ENCODE peak calls at places on chromosomes 6 and 20, in nine cellular contexts. P is GM20000; A is HuH-7; K is stimulated activated CD4-positive, alpha-beta T cell treated with anti-CD3 and anti-CD28 coated beads, Interleukin-4, amount 100 ng/mL, for 48 hours; E is stimulated activated CD8-positive, alpha-beta memory T cell treated with anti-CD3 and anti-CD28 coated beads, Interleukin-4, amount 100 ng/mL, for 1 hour; B is NT2/D1; S is RWPE1; F is BE2C; W is endodermal cell. G is an unnamed sample.

GRCh38 chr6:1832844-1833787 is 223.4 kb downstream of the FOXC1 start:
- DNase-seq in P (no peak), A (no peak), K (no peak), E (no peak), B (no peak), S (no peak), F (peak), W (no peak), G (no peak)

GRCh38 chr20:1242530-1242929 is 16.7 kb downstream of the RAD21L1 start:
- DNase-seq in P (no peak), A (no peak), K (no peak), E (no peak), B (no peak), S (no peak), F (no peak), W (no peak), G (no peak)

GRCh38 chr6:159594750-159595117 is 98.3 kb downstream of the SOD2 start:
- DNase-seq in P (no peak), A (no peak), K (no peak), E (no peak), B (no peak), S (peak), F (no peak), W (no peak), G (no peak)

GRCh38 chr6:43147691-43148477 is 23.2 kb upstream of the SRF start:
- DNase-seq in P (no peak), A (no peak), K (no peak), E (no peak), B (no peak), S (no peak), F (no peak), W (no peak), G (no peak)

GRCh38 chr6:25714765-25715164 is 39.8 kb upstream of the SLC17A4 start:
- DNase-seq in P (no peak), A (no peak), K (no peak), E (no peak), B (no peak), S (no peak), F (no peak), W (no peak), G (no peak)

GRCh38 chr6:26097268-26097875 is 10.1 kb downstream of the HFE start:
- DNase-seq in P (peak), A (peak), K (peak), E (peak), B (peak), S (peak), F (peak), W (peak), G (peak)

GRCh38 chr6:141848029-141848890 is 284.5 kb upstream of the GJE1 start:
- DNase-seq in P (no peak), A (no peak), K (no peak), E (no peak), B (no peak), S (no peak), F (no peak), W (no peak), G (no peak)

GRCh38 chr20:34949120-34949519 is 6.5 kb downstream of the GSS start:
- DNase-seq in P (no peak), A (no peak), K (no peak), E (no peak), B (no peak), S (no peak), F (no peak), W (no peak), G (no peak)

GRCh38 chr6:45704056-45704790 is 311.4 kb downstream of the CLIC5 start:
- DNase-seq in P (no peak), A (no peak), K (no peak), E (no peak), B (no peak), S (no peak), F (no peak), W (no peak), G (no peak)

GRCh38 chr20:37384683-37385174 is 38.8 kb downstream of the SRC start:
- DNase-seq in P (peak), A (peak), K (peak), E (peak), B (no peak), S (peak), F (peak), W (peak), G (peak)

GRCh38 chr6:70371454-70372105 is 41.7 kb upstream of the FAM135A start:
- DNase-seq in P (peak), A (peak), K (no peak), E (no peak), B (no peak), S (peak), F (no peak), W (no peak), G (peak)

GRCh38 chr6:107800564-107801164 is 23.4 kb downstream of the SCML4 start:
- DNase-seq in P (peak), A (peak), K (no peak), E (no peak), B (no peak), S (peak), F (no peak), W (peak), G (no peak)

GRCh38 chr20:51560550-51561307 is 18.2 kb upstream of the NFATC2 start:
- DNase-seq in P (no peak), A (no peak), K (no peak), E (no peak), B (no peak), S (no peak), F (no peak), W (no peak), G (no peak)

GRCh38 chr6:70842541-70842940 is 114.3 kb downstream of the B3GAT2 start:
- DNase-seq in P (no peak), A (no peak), K (no peak), E (no peak), B (no peak), S (no peak), F (no peak), W (no peak), G (no peak)

GRCh38 chr6:9131616-9132015 is 696.3 kb upstream of the SLC35B3 start:
- DNase-seq in P (no peak), A (no peak), K (no peak), E (no peak), B (no peak), S (no peak), F (no peak), W (no peak), G (peak)

GRCh38 chr20:41340327-41341055 is at the start of gene LPIN3:
- DNase-seq in P (peak), A (peak), K (peak), E (no peak), B (peak), S (peak), F (peak), W (peak), G (peak)

GRCh38 chr6:138645976-138646640 is 127.5 kb upstream of the CCDC28A start:
- DNase-seq in P (no peak), A (no peak), K (no peak), E (no peak), B (no peak), S (no peak), F (no peak), W (no peak), G (no peak)

GRCh38 chr6:12545837-12546658 is 170.5 kb upstream of the PHACTR1 start:
- DNase-seq in P (no peak), A (no peak), K (no peak), E (no peak), B (no peak), S (peak), F (no peak), W (no peak), G (no peak)

GRCh38 chr6:142331601-142332000 is 29.8 kb downstream of the ADGRG6 start:
- DNase-seq in P (no peak), A (no peak), K (no peak), E (no peak), B (no peak), S (no peak), F (no peak), W (no peak), G (no peak)

GRCh38 chr6:97293198-97293696 is 10.2 kb upstream of the MMS22L start:
- DNase-seq in P (no peak), A (no peak), K (no peak), E (no peak), B (no peak), S (no peak), F (no peak), W (no peak), G (no peak)

GRCh38 chr6:130326496-130326895 is 39.3 kb upstream of the TMEM200A start:
- DNase-seq in P (no peak), A (no peak), K (no peak), E (no peak), B (no peak), S (no peak), F (no peak), W (no peak), G (no peak)

GRCh38 chr6:20998748-20999448 is 464.6 kb downstream of the CDKAL1 start:
- DNase-seq in P (peak), A (no peak), K (no peak), E (no peak), B (no peak), S (no peak), F (no peak), W (no peak), G (no peak)

GRCh38 chr20:32165836-32166545 is 41.6 kb downstream of the PLAGL2 start:
- DNase-seq in P (no peak), A (no peak), K (no peak), E (no peak), B (no peak), S (no peak), F (no peak), W (no peak), G (no peak)

GRCh38 chr6:79570129-79570801 is 33.0 kb upstream of the LCA5 start:
- DNase-seq in P (no peak), A (no peak), K (no peak), E (no peak), B (no peak), S (peak), F (no peak), W (peak), G (no peak)

GRCh38 chr20:36498386-36499179 is 42.7 kb upstream of the MYL9 start:
- DNase-seq in P (no peak), A (no peak), K (no peak), E (no peak), B (no peak), S (no peak), F (no peak), W (no peak), G (no peak)

G was measured in RPMI8226.